ENCODE peak calls at places on chromosomes 6 and 20, in ten cellular contexts. One of them, this sample, is unnamed.

GRCh38 chr6:131317516-131317915 is 182.2 kb downstream of the AKAP7 start:
- DNase-seq in ACHN: no peak
- DNase-seq in NCI-H2081: no peak
- DNase-seq in stimulated activated CD4-positive, alpha-beta T cell treated with anti-CD3 and anti-CD28 coated beads, TNF-alpha, amount 100 ng/mL, for 1 hour: no peak
- DNase-seq in adrenal gland: no peak
- DNase-seq in endothelial cell: no peak
- DNase-seq in stimulated activated CD8-positive, alpha-beta memory T cell treated with anti-CD3 and anti-CD28 coated beads, Interleukin-2, amount 100 ng/mL, for 1 hour: no peak
- DNase-seq in WTC11: no peak
- DNase-seq in CD4-positive, CD25-positive, alpha-beta regulatory T cell: no peak
- DNase-seq in left ventricle myocardium inferior: no peak
- DNase-seq in this sample: no peak

GRCh38 chr20:52096117-52096516 is 95.5 kb downstream of the ZFP64 start:
- DNase-seq in ACHN: no peak
- DNase-seq in NCI-H2081: no peak
- DNase-seq in stimulated activated CD4-positive, alpha-beta T cell treated with anti-CD3 and anti-CD28 coated beads, TNF-alpha, amount 100 ng/mL, for 1 hour: no peak
- DNase-seq in adrenal gland: no peak
- DNase-seq in endothelial cell: no peak
- DNase-seq in stimulated activated CD8-positive, alpha-beta memory T cell treated with anti-CD3 and anti-CD28 coated beads, Interleukin-2, amount 100 ng/mL, for 1 hour: no peak
- DNase-seq in WTC11: no peak
- DNase-seq in CD4-positive, CD25-positive, alpha-beta regulatory T cell: no peak
- DNase-seq in left ventricle myocardium inferior: peak; percentile 20
- DNase-seq in this sample: no peak

GRCh38 chr20:63733117-63733516 is 3.3 kb upstream of the LIME1 start:
- DNase-seq in ACHN: no peak
- DNase-seq in NCI-H2081: no peak
- DNase-seq in stimulated activated CD4-positive, alpha-beta T cell treated with anti-CD3 and anti-CD28 coated beads, TNF-alpha, amount 100 ng/mL, for 1 hour: no peak
- DNase-seq in adrenal gland: no peak
- DNase-seq in endothelial cell: no peak
- DNase-seq in stimulated activated CD8-positive, alpha-beta memory T cell treated with anti-CD3 and anti-CD28 coated beads, Interleukin-2, amount 100 ng/mL, for 1 hour: no peak
- DNase-seq in WTC11: no peak
- DNase-seq in CD4-positive, CD25-positive, alpha-beta regulatory T cell: no peak
- DNase-seq in left ventricle myocardium inferior: no peak
- DNase-seq in this sample: no peak

GRCh38 chr6:156345700-156346099 is 431.5 kb upstream of the ARID1B start:
- DNase-seq in ACHN: no peak
- DNase-seq in NCI-H2081: no peak
- DNase-seq in stimulated activated CD4-positive, alpha-beta T cell treated with anti-CD3 and anti-CD28 coated beads, TNF-alpha, amount 100 ng/mL, for 1 hour: no peak
- DNase-seq in adrenal gland: no peak
- DNase-seq in endothelial cell: no peak
- DNase-seq in stimulated activated CD8-positive, alpha-beta memory T cell treated with anti-CD3 and anti-CD28 coated beads, Interleukin-2, amount 100 ng/mL, for 1 hour: no peak
- DNase-seq in WTC11: no peak
- DNase-seq in CD4-positive, CD25-positive, alpha-beta regulatory T cell: peak; percentile 2
- DNase-seq in left ventricle myocardium inferior: no peak
- DNase-seq in this sample: no peak

GRCh38 chr6:84280030-84280429 is 52.6 kb upstream of the CEP162 start:
- DNase-seq in ACHN: no peak
- DNase-seq in NCI-H2081: no peak
- DNase-seq in stimulated activated CD4-positive, alpha-beta T cell treated with anti-CD3 and anti-CD28 coated beads, TNF-alpha, amount 100 ng/mL, for 1 hour: no peak
- DNase-seq in adrenal gland: no peak
- DNase-seq in endothelial cell: no peak
- DNase-seq in stimulated activated CD8-positive, alpha-beta memory T cell treated with anti-CD3 and anti-CD28 coated beads, Interleukin-2, amount 100 ng/mL, for 1 hour: no peak
- DNase-seq in WTC11: no peak
- DNase-seq in CD4-positive, CD25-positive, alpha-beta regulatory T cell: no peak
- DNase-seq in left ventricle myocardium inferior: no peak
- DNase-seq in this sample: peak; percentile 7

GRCh38 chr6:33248643-33248931 is 23.1 kb downstream of the VPS52 start:
- DNase-seq in ACHN: no peak
- DNase-seq in NCI-H2081: no peak
- DNase-seq in stimulated activated CD4-positive, alpha-beta T cell treated with anti-CD3 and anti-CD28 coated beads, TNF-alpha, amount 100 ng/mL, for 1 hour: no peak
- DNase-seq in adrenal gland: no peak
- DNase-seq in endothelial cell: no peak
- DNase-seq in stimulated activated CD8-positive, alpha-beta memory T cell treated with anti-CD3 and anti-CD28 coated beads, Interleukin-2, amount 100 ng/mL, for 1 hour: no peak
- DNase-seq in WTC11: no peak
- DNase-seq in CD4-positive, CD25-positive, alpha-beta regulatory T cell: no peak
- DNase-seq in left ventricle myocardium inferior: peak; percentile 18
- DNase-seq in this sample: no peak

GRCh38 chr6:25352265-25352664 is 73.1 kb downstream of the CARMIL1 start:
- DNase-seq in ACHN: no peak
- DNase-seq in NCI-H2081: no peak
- DNase-seq in stimulated activated CD4-positive, alpha-beta T cell treated with anti-CD3 and anti-CD28 coated beads, TNF-alpha, amount 100 ng/mL, for 1 hour: no peak
- DNase-seq in adrenal gland: no peak
- DNase-seq in endothelial cell: no peak
- DNase-seq in stimulated activated CD8-positive, alpha-beta memory T cell treated with anti-CD3 and anti-CD28 coated beads, Interleukin-2, amount 100 ng/mL, for 1 hour: no peak
- DNase-seq in WTC11: no peak
- DNase-seq in CD4-positive, CD25-positive, alpha-beta regulatory T cell: no peak
- DNase-seq in left ventricle myocardium inferior: no peak
- DNase-seq in this sample: no peak

GRCh38 chr6:127484207-127484858 is 25.1 kb upstream of the KIAA0408 start:
- DNase-seq in ACHN: peak; percentile 64
- DNase-seq in NCI-H2081: no peak
- DNase-seq in stimulated activated CD4-positive, alpha-beta T cell treated with anti-CD3 and anti-CD28 coated beads, TNF-alpha, amount 100 ng/mL, for 1 hour: no peak
- DNase-seq in adrenal gland: no peak
- DNase-seq in endothelial cell: no peak
- DNase-seq in stimulated activated CD8-positive, alpha-beta memory T cell treated with anti-CD3 and anti-CD28 coated beads, Interleukin-2, amount 100 ng/mL, for 1 hour: no peak
- DNase-seq in WTC11: no peak
- DNase-seq in CD4-positive, CD25-positive, alpha-beta regulatory T cell: peak; percentile 78
- DNase-seq in left ventricle myocardium inferior: no peak
- DNase-seq in this sample: peak; percentile 27

GRCh38 chr6:85669735-85670194 is 27.1 kb upstream of the SYNCRIP start:
- DNase-seq in ACHN: no peak
- DNase-seq in NCI-H2081: no peak
- DNase-seq in stimulated activated CD4-positive, alpha-beta T cell treated with anti-CD3 and anti-CD28 coated beads, TNF-alpha, amount 100 ng/mL, for 1 hour: no peak
- DNase-seq in adrenal gland: no peak
- DNase-seq in endothelial cell: no peak
- DNase-seq in stimulated activated CD8-positive, alpha-beta memory T cell treated with anti-CD3 and anti-CD28 coated beads, Interleukin-2, amount 100 ng/mL, for 1 hour: peak; percentile 0
- DNase-seq in WTC11: no peak
- DNase-seq in CD4-positive, CD25-positive, alpha-beta regulatory T cell: peak; percentile 89
- DNase-seq in left ventricle myocardium inferior: no peak
- DNase-seq in this sample: peak; percentile 61

GRCh38 chr6:1068068-1068467 is 243.8 kb upstream of the FOXQ1 start:
- DNase-seq in ACHN: no peak
- DNase-seq in NCI-H2081: no peak
- DNase-seq in stimulated activated CD4-positive, alpha-beta T cell treated with anti-CD3 and anti-CD28 coated beads, TNF-alpha, amount 100 ng/mL, for 1 hour: no peak
- DNase-seq in adrenal gland: no peak
- DNase-seq in endothelial cell: no peak
- DNase-seq in stimulated activated CD8-positive, alpha-beta memory T cell treated with anti-CD3 and anti-CD28 coated beads, Interleukin-2, amount 100 ng/mL, for 1 hour: no peak
- DNase-seq in WTC11: no peak
- DNase-seq in CD4-positive, CD25-positive, alpha-beta regulatory T cell: no peak
- DNase-seq in left ventricle myocardium inferior: no peak
- DNase-seq in this sample: peak; percentile 42

GRCh38 chr6:143410859-143411270 is 39.6 kb downstream of the ADAT2 start:
- DNase-seq in ACHN: no peak
- DNase-seq in NCI-H2081: no peak
- DNase-seq in stimulated activated CD4-positive, alpha-beta T cell treated with anti-CD3 and anti-CD28 coated beads, TNF-alpha, amount 100 ng/mL, for 1 hour: no peak
- DNase-seq in adrenal gland: no peak
- DNase-seq in endothelial cell: no peak
- DNase-seq in stimulated activated CD8-positive, alpha-beta memory T cell treated with anti-CD3 and anti-CD28 coated beads, Interleukin-2, amount 100 ng/mL, for 1 hour: no peak
- DNase-seq in WTC11: no peak
- DNase-seq in CD4-positive, CD25-positive, alpha-beta regulatory T cell: no peak
- DNase-seq in left ventricle myocardium inferior: no peak
- DNase-seq in this sample: peak; percentile 41

GRCh38 chr20:61932711-61933480 is 132.8 kb downstream of the TAF4 start:
- DNase-seq in ACHN: no peak
- DNase-seq in NCI-H2081: no peak
- DNase-seq in stimulated activated CD4-positive, alpha-beta T cell treated with anti-CD3 and anti-CD28 coated beads, TNF-alpha, amount 100 ng/mL, for 1 hour: no peak
- DNase-seq in adrenal gland: no peak
- DNase-seq in endothelial cell: no peak
- DNase-seq in stimulated activated CD8-positive, alpha-beta memory T cell treated with anti-CD3 and anti-CD28 coated beads, Interleukin-2, amount 100 ng/mL, for 1 hour: no peak
- DNase-seq in WTC11: peak; percentile 5
- DNase-seq in CD4-positive, CD25-positive, alpha-beta regulatory T cell: no peak
- DNase-seq in left ventricle myocardium inferior: peak; percentile 7
- DNase-seq in this sample: no peak

GRCh38 chr6:90835584-90836212 is 248.8 kb upstream of the MAP3K7 start:
- DNase-seq in ACHN: no peak
- DNase-seq in NCI-H2081: peak; percentile 90
- DNase-seq in stimulated activated CD4-positive, alpha-beta T cell treated with anti-CD3 and anti-CD28 coated beads, TNF-alpha, amount 100 ng/mL, for 1 hour: no peak
- DNase-seq in adrenal gland: no peak
- DNase-seq in endothelial cell: no peak
- DNase-seq in stimulated activated CD8-positive, alpha-beta memory T cell treated with anti-CD3 and anti-CD28 coated beads, Interleukin-2, amount 100 ng/mL, for 1 hour: no peak
- DNase-seq in WTC11: no peak
- DNase-seq in CD4-positive, CD25-positive, alpha-beta regulatory T cell: no peak
- DNase-seq in left ventricle myocardium inferior: no peak
- DNase-seq in this sample: no peak

GRCh38 chr6:154138806-154139205 is 99.8 kb downstream of the OPRM1 start:
- DNase-seq in ACHN: no peak
- DNase-seq in NCI-H2081: no peak
- DNase-seq in stimulated activated CD4-positive, alpha-beta T cell treated with anti-CD3 and anti-CD28 coated beads, TNF-alpha, amount 100 ng/mL, for 1 hour: no peak
- DNase-seq in adrenal gland: no peak
- DNase-seq in endothelial cell: no peak
- DNase-seq in stimulated activated CD8-positive, alpha-beta memory T cell treated with anti-CD3 and anti-CD28 coated beads, Interleukin-2, amount 100 ng/mL, for 1 hour: no peak
- DNase-seq in WTC11: no peak
- DNase-seq in CD4-positive, CD25-positive, alpha-beta regulatory T cell: no peak
- DNase-seq in left ventricle myocardium inferior: no peak
- DNase-seq in this sample: no peak

GRCh38 chr6:43880236-43881120 is 110.5 kb downstream of the VEGFA start:
- DNase-seq in ACHN: no peak
- DNase-seq in NCI-H2081: no peak
- DNase-seq in stimulated activated CD4-positive, alpha-beta T cell treated with anti-CD3 and anti-CD28 coated beads, TNF-alpha, amount 100 ng/mL, for 1 hour: no peak
- DNase-seq in adrenal gland: no peak
- DNase-seq in endothelial cell: no peak
- DNase-seq in stimulated activated CD8-positive, alpha-beta memory T cell treated with anti-CD3 and anti-CD28 coated beads, Interleukin-2, amount 100 ng/mL, for 1 hour: no peak
- DNase-seq in WTC11: no peak
- DNase-seq in CD4-positive, CD25-positive, alpha-beta regulatory T cell: no peak
- DNase-seq in left ventricle myocardium inferior: no peak
- DNase-seq in this sample: no peak

GRCh38 chr6:80477591-80478370 is 371.3 kb downstream of the BCKDHB start:
- DNase-seq in ACHN: no peak
- DNase-seq in NCI-H2081: no peak
- DNase-seq in stimulated activated CD4-positive, alpha-beta T cell treated with anti-CD3 and anti-CD28 coated beads, TNF-alpha, amount 100 ng/mL, for 1 hour: no peak
- DNase-seq in adrenal gland: no peak
- DNase-seq in endothelial cell: no peak
- DNase-seq in stimulated activated CD8-positive, alpha-beta memory T cell treated with anti-CD3 and anti-CD28 coated beads, Interleukin-2, amount 100 ng/mL, for 1 hour: no peak
- DNase-seq in WTC11: no peak
- DNase-seq in CD4-positive, CD25-positive, alpha-beta regulatory T cell: no peak
- DNase-seq in left ventricle myocardium inferior: no peak
- DNase-seq in this sample: no peak